ENCODE peak calls at places on chromosomes 3 and 15, in five cellular contexts. R, P, D, T and Z are unnamed samples.

GRCh38 chr15:62740141-62741004 is 302.2 kb upstream of the TPM1 start:
- DNase-seq in R (no peak), T (peak), D (peak), P (no peak), Z (no peak)

GRCh38 chr3:172012775-172013174 is 26.6 kb upstream of the FNDC3B start:
- DNase-seq in P (no peak), T (no peak), R (no peak), D (no peak), Z (no peak)

GRCh38 chr15:91694829-91695205 is 158.7 kb upstream of the SLCO3A1 start:
- DNase-seq in P (no peak), R (peak), T (no peak), D (peak), Z (peak)

GRCh38 chr15:42724276-42724675 is 12.7 kb downstream of the CDAN1 start:
- DNase-seq in P (no peak), T (no peak), D (no peak), R (no peak), Z (no peak)

GRCh38 chr15:81033508-81033907 is 32.8 kb downstream of the TLNRD1 start:
- DNase-seq in D (no peak), P (no peak), R (no peak), T (no peak), Z (no peak)

GRCh38 chr3:67472674-67473201 is 181.7 kb downstream of the SUCLG2 start:
- DNase-seq in T (no peak), D (no peak), R (no peak), P (no peak), Z (no peak)

GRCh38 chr3:108153451-108153981 is 62.7 kb upstream of the CD47 start:
- DNase-seq in D (peak), T (peak), P (peak), R (no peak), Z (peak)

GRCh38 chr3:9934235-9934621 is 594 bp downstream of the CRELD1 start:
- DNase-seq in R (no peak), P (no peak), D (no peak), T (peak), Z (no peak)

GRCh38 chr3:52277972-52278509 is 408 bp downstream of the WDR82 start:
- DNase-seq in R (peak), T (no peak), P (peak), D (peak), Z (peak)

GRCh38 chr3:189799366-189799765 is 168.2 kb downstream of the TP63 start:
- DNase-seq in D (no peak), T (no peak), P (no peak), R (no peak), Z (no peak)

GRCh38 chr3:2993719-2994118 is 116.5 kb downstream of the IL5RA start:
- DNase-seq in D (no peak), P (no peak), T (no peak), R (no peak), Z (no peak)

GRCh38 chr3:17823816-17824215 is 81.4 kb upstream of the TBC1D5 start:
- DNase-seq in D (no peak), R (no peak), P (no peak), T (no peak), Z (no peak)

GRCh38 chr3:149421764-149422163 is 44.3 kb upstream of the TM4SF1 start:
- DNase-seq in D (no peak), T (no peak), R (no peak), P (no peak), Z (no peak)

GRCh38 chr15:87538327-87538834 is 718.2 kb downstream of the NTRK3 start:
- DNase-seq in R (no peak), T (no peak), P (no peak), D (no peak), Z (no peak)

GRCh38 chr15:96330450-96331140 is at the start of gene NR2F2:
- DNase-seq in P (peak), D (peak), T (peak), R (peak), Z (peak)

GRCh38 chr3:100844063-100844936 is 135.0 kb downstream of the TFG start:
- DNase-seq in P (no peak), R (no peak), D (no peak), T (no peak), Z (peak)

GRCh38 chr3:121482651-121483050 is 63.1 kb downstream of the POLQ start:
- DNase-seq in D (peak), T (peak), R (no peak), P (no peak), Z (no peak)

GRCh38 chr15:62994975-62995730 is 47.4 kb upstream of the TPM1 start:
- DNase-seq in D (peak), P (no peak), R (no peak), T (peak), Z (peak)

GRCh38 chr3:78257956-78258530 is 1218.1 kb downstream of the ROBO2 start:
- DNase-seq in P (no peak), D (no peak), T (no peak), R (no peak), Z (no peak)

GRCh38 chr15:35289029-35289617 is 204.0 kb upstream of the NANOGP8 start:
- DNase-seq in P (no peak), R (no peak), D (peak), T (peak), Z (peak)

GRCh38 chr3:161028485-161029018 is 76.6 kb downstream of the B3GALNT1 start:
- DNase-seq in T (peak), D (no peak), P (no peak), R (no peak), Z (no peak)

GRCh38 chr3:188272481-188273372 is 118.8 kb downstream of the LPP start:
- DNase-seq in D (peak), R (no peak), P (no peak), T (peak), Z (no peak)

GRCh38 chr3:73547427-73548036 is 77.2 kb downstream of the PDZRN3 start:
- DNase-seq in R (no peak), T (peak), D (no peak), P (no peak), Z (peak)

GRCh38 chr3:183629546-183630301 is 5.7 kb upstream of the KLHL24 start:
- DNase-seq in R (peak), D (no peak), T (no peak), P (no peak), Z (no peak)

GRCh38 chr3:105809204-105809893 is 59.5 kb downstream of the CBLB start:
- DNase-seq in D (no peak), P (no peak), T (peak), R (no peak), Z (no peak)

GRCh38 chr15:25743909-25744275 is 119.2 kb downstream of the ATP10A start:
- DNase-seq in P (no peak), T (no peak), R (no peak), D (no peak), Z (no peak)

GRCh38 chr3:140727886-140728285 is 50.0 kb downstream of the TRIM42 start:
- DNase-seq in R (no peak), P (no peak), D (no peak), T (no peak), Z (no peak)

GRCh38 chr3:134366928-134367352 is 7.3 kb downstream of the AMOTL2 start:
- DNase-seq in P (no peak), D (no peak), T (no peak), R (no peak), Z (no peak)

GRCh38 chr15:24886538-24886937 is 68.2 kb upstream of the SNRPN start:
- DNase-seq in P (no peak), D (no peak), R (no peak), T (no peak), Z (no peak)

GRCh38 chr3:46670000-46670890 is 23.2 kb downstream of the ALS2CL start:
- DNase-seq in R (no peak), T (no peak), P (no peak), D (no peak), Z (no peak)

GRCh38 chr15:66757521-66757920 is 55.5 kb downstream of the SMAD6 start:
- DNase-seq in D (no peak), P (no peak), R (no peak), T (no peak), Z (no peak)

GRCh38 chr15:74543043-74543422 is 2.0 kb downstream of the ARID3B start:
- DNase-seq in T (no peak), D (no peak), P (no peak), R (no peak), Z (no peak)

GRCh38 chr3:149688122-149688757 is 30.4 kb upstream of the WWTR1 start:
- DNase-seq in R (no peak), T (no peak), P (no peak), D (no peak), Z (no peak)

GRCh38 chr15:92619380-92620101 is 36.0 kb downstream of the FAM174B start:
- DNase-seq in D (no peak), P (no peak), R (no peak), T (peak), Z (no peak)

GRCh38 chr3:44228894-44229293 is 12.8 kb upstream of the TOPAZ1 start:
- DNase-seq in T (no peak), D (no peak), R (no peak), P (no peak), Z (no peak)